ENCODE peak calls at places on chromosomes 16 and 17, in five cellular contexts. O is AG04450, M is HFF-Myc, Z is lung, Q is prostate gland. N is an unnamed sample.

GRCh38 chr16:89022051-89022836 is 45.2 kb upstream of the CBFA2T3 start:
- DNase-seq in Q (no peak), Z (no peak), O (no peak), M (no peak), N (no peak)

GRCh38 chr16:24013733-24014645 is 178.2 kb downstream of the PRKCB start:
- DNase-seq in M (no peak), Z (no peak), O (no peak), Q (no peak), N (no peak)

GRCh38 chr16:89596957-89597644 is 16.3 kb upstream of the DPEP1 start:
- DNase-seq in Q (no peak), Z (no peak), O (no peak), M (no peak), N (no peak)

GRCh38 chr17:61452301-61453290 is at the start of gene TBX4:
- DNase-seq in Z (no peak), M (no peak), O (no peak), Q (no peak), N (no peak)

GRCh38 chr16:1523581-1524245 is 9.8 kb upstream of the TMEM204 start:
- DNase-seq in Z (no peak), M (no peak), Q (no peak), O (no peak), N (no peak)

GRCh38 chr17:78322858-78323455 is 36.9 kb downstream of the SOCS3 start:
- DNase-seq in O (no peak), M (no peak), Z (no peak), Q (no peak), N (no peak)

GRCh38 chr16:29321000-29321393 is 85.5 kb downstream of the NPIPB11 start:
- DNase-seq in Z (no peak), M (no peak), O (no peak), Q (no peak), N (no peak)

GRCh38 chr17:75571885-75572215 is 15.8 kb upstream of the MYO15B start:
- DNase-seq in O (no peak), Z (no peak), Q (no peak), M (no peak), N (no peak)

GRCh38 chr16:27892879-27893278 is 170.6 kb downstream of the GSG1L start:
- DNase-seq in M (no peak), Q (no peak), O (no peak), Z (no peak), N (no peak)

GRCh38 chr17:64155751-64156544 is 26.0 kb upstream of the ERN1 start:
- DNase-seq in Z (peak), M (no peak), Q (peak), O (no peak), N (no peak)

GRCh38 chr17:81833921-81834830 is 674 bp downstream of the PPP1R27 start:
- DNase-seq in O (no peak), Z (no peak), Q (no peak), M (no peak), N (no peak)

GRCh38 chr17:3974980-3975379 is 10.7 kb upstream of the ATP2A3 start:
- DNase-seq in Z (no peak), Q (no peak), M (no peak), O (no peak), N (no peak)

GRCh38 chr16:47234-47633 is 6.2 kb downstream of the POLR3K start:
- DNase-seq in Z (no peak), O (no peak), Q (no peak), M (no peak), N (no peak)

GRCh38 chr17:79775635-79776034 is 2.3 kb upstream of the CBX2 start:
- DNase-seq in Z (no peak), Q (no peak), M (no peak), O (no peak), N (no peak)

GRCh38 chr17:79774561-79774975 is 3.4 kb upstream of the CBX2 start:
- DNase-seq in M (no peak), O (no peak), Z (no peak), Q (no peak), N (no peak)

GRCh38 chr17:79777844-79778503 is at the start of gene CBX2:
- DNase-seq in O (no peak), Q (peak), Z (peak), M (no peak), N (no peak)

GRCh38 chr17:79777166-79777843 is 643 bp upstream of the CBX2 start:
- DNase-seq in Q (no peak), M (no peak), O (no peak), Z (no peak), N (no peak)

DNA sequence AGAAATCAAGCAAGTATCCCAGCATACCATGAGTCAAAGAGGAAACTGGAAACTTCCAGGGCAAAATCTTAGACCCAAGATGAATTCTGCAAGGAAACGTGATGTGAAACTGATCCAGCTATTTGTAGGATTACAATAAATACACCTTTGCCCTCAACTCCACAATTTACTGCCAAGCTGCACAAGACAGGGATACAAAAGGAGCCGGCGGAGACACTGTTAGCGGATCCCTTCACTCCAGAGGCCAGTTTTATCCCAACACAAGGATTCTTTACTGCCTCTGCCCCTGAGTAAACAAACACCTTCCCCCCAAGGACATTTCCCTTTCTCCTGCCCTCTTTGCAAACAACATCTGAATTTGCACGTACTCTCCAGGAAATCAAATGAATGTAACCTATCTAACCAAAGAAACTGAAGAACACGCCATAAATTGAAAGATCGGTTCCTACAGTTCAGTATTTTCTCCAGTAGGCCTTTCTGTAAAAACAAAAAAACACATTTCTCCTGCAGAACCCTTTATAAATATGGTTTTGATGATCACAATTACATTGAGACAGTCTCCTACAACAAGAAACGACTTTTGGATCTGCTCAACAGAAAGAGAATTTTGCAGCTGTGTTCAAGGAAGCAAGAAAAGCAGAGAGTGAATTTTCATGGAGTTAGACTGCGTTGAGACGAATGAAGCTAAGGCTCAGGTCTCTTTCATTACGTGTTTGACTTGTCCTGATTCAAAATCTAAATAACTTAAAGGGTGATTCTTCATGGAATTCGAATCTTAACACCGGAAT is 1.4 kb upstream of the CBX2 start:
- DNase-seq in M (no peak), Q (no peak), Z (no peak), O (no peak), N (no peak)
- TF ChIP-seq CTCF in M (no peak), Q (no peak), Z (no peak), O (no peak), N (no peak)

DNA sequence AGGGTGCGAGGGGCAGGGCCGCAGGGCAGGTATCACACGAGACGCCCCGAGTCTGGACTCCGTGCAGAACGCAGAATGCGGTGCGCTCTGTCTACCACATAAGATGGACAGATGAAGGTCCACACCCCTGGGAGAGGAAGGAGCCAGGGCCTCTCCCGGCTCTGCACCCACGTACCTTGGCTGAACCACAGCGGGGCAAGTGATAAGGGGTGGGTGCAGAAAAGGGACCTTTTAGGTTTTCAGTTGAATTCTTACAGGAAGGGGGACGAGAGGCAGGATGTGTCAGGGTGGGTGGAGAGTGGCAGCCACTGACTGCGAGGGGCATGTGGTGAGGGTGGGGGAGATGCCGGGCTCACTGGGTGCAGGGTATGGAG is 338 bp downstream of the CD300A start:
- DNase-seq in O (no peak), M (no peak), Z (no peak), Q (no peak), N (no peak)
- H3K4me3 ChIP-seq in O (no peak), M (no peak), Z (no peak), Q (no peak), N (no peak)

GRCh38 chr17:67366193-67367157 is at the start of gene PSMD12:
- DNase-seq in O (peak), Z (peak), M (peak), Q (peak), N (peak)
- TF ChIP-seq CTCF in O (no peak), Z (no peak), M (no peak), Q (no peak), N (no peak)

GRCh38 chr16:85363427-85363826 is 249.7 kb upstream of the GSE1 start:
- DNase-seq in Q (no peak), M (no peak), O (no peak), Z (no peak), N (no peak)

GRCh38 chr16:85362443-85362842 is 250.2 kb upstream of the CIBAR2 start:
- DNase-seq in Q (no peak), M (no peak), Z (no peak), O (no peak), N (no peak)

GRCh38 chr16:85360323-85361277 is 248.3 kb upstream of the CIBAR2 start:
- DNase-seq in M (no peak), O (no peak), Z (peak), Q (peak), N (no peak)

GRCh38 chr16:85359147-85359822 is 247.0 kb upstream of the CIBAR2 start:
- DNase-seq in Z (no peak), Q (no peak), O (no peak), M (no peak), N (no peak)

GRCh38 chr16:85361441-85362118 is 249.3 kb upstream of the CIBAR2 start:
- DNase-seq in Q (no peak), M (no peak), Z (peak), O (no peak), N (no peak)
- H3K4me3 ChIP-seq in Q (no peak), M (no peak), Z (no peak), O (no peak), N (no peak)

DNA sequence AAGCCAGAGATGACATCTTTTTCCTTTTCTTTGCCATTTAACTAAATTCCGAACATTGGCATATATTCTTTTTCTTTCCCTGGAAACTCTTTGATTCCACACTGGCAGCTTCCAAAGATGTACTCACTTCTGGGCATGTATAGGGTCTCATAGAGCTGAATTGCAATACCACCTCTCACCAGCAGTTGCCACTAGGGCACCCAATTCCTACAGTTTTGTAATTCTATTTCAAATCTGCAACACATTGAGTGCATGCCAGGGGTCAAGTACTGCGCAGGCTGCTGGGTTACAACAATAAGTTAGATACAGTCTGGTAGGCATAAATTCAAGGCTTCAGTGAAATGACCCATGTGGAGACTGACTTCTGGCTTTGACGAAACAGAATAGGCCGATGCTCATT is 208.8 kb upstream of the NLRP1 start:
- DNase-seq in O (no peak), Z (no peak), M (no peak), Q (no peak), N (no peak)
- TF ChIP-seq CTCF in O (peak), Z (no peak), M (peak), Q (peak), N (peak)

GRCh38 chr17:1684307-1685189 is at the start of gene PRPF8:
- DNase-seq in M (peak), O (peak), Z (peak), Q (peak), N (peak)
- H3K4me3 ChIP-seq in M (peak), O (peak), Z (peak), Q (peak), N (peak)

DNA sequence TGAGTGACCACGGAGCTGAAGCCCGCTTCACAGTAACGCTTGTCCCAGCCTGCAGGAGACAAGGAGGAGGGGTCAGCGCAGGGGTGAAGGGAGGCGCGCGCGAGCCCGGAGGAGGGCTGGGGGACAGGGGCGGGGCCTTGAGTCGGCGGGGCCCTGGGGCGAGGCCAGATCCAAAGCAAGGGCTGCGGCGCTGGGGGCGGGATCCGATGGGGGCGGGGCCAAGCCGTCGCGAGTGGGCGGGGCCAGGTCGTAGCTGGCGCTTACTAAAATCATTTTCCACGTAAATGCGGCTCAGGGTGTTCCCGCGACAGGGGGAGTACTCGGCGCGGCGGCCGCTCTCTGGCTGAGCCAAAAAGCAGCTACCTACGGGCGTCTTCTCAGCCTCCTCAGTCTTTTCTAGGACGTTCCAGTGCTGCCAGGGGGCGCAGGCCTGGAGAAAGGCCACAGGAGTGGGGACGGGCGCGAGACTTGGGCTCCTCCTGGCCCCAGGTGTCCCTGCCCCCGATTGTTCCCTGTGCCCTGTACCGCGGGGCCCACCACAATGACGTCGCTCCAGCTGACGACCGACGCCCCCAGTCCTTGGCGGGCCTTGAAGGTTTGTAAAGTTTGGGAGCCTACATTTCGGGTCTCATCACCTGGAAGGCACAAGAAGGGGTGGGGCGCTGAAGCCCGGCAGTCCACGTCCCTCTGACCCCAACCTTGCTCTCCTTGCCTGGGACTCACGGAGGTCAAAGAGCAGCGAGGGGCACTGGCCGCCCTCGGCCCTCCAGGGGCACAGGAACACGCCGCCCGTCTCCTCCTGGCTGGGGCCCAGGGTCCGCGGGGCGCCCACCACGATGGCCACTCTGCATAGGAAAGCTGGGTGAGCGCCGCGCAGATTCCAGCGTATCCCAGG is 3.9 kb downstream of the ITGA2B start:
- DNase-seq in Q (peak), Z (peak), M (peak), O (peak), N (peak)
- TF ChIP-seq CTCF in Q (no peak), Z (no peak), M (peak), O (peak), N (peak)

GRCh38 chr16:4783251-4783950 is 4.7 kb downstream of the SEPTIN12 start:
- DNase-seq in Q (no peak), Z (no peak), O (no peak), M (no peak), N (no peak)
- H3K4me3 ChIP-seq in Q (no peak), Z (no peak), O (no peak), M (no peak), N (no peak)

N was measured in astrocyte of the cerebellum.